ENCODE peak calls at places on chromosomes 13 and 19, in seven cellular contexts. C is WTC11, P is stomach, D is glutamatergic neuron, Y is HL-60, B is heart right ventricle, I is ovary. H is an unnamed sample.
A peak's percentile ranks its signal among the peaks of the same experiment; 100 is the strongest.

GRCh38 chr13:108269601-108270328 is at the start of gene TNFSF13B:
- DNase-seq in Y (peak; percentile 90), D (peak; percentile 59), B (peak; percentile 11), P (peak; percentile 43), C (peak; percentile 62), I (peak; percentile 41), H (no peak)

GRCh38 chr13:29513981-29514719 is 81.3 kb downstream of the SLC7A1 start:
- DNase-seq in D (no peak), C (no peak), I (no peak), P (no peak), Y (no peak), B (no peak), H (no peak)

GRCh38 chr13:99432637-99433542 is 68.4 kb upstream of the TM9SF2 start:
- DNase-seq in I (no peak), P (peak; percentile 52), B (peak; percentile 53), D (no peak), Y (peak; percentile 82), C (peak; percentile 44), H (no peak)

GRCh38 chr13:97231118-97231831 is 9.1 kb downstream of the MBNL2 start:
- DNase-seq in D (no peak), I (no peak), C (no peak), B (no peak), P (no peak), Y (no peak), H (no peak)

GRCh38 chr13:97810152-97810551 is 143.3 kb upstream of the IPO5 start:
- DNase-seq in B (no peak), D (no peak), C (no peak), I (no peak), P (no peak), Y (no peak), H (no peak)

GRCh38 chr19:18897108-18898029 is 1.4 kb upstream of the CERS1 start:
- DNase-seq in B (no peak), Y (no peak), I (no peak), D (no peak), C (no peak), P (no peak), H (no peak)

GRCh38 chr19:3849092-3849491 is 19.7 kb downstream of the ZFR2 start:
- DNase-seq in P (peak; percentile 31), C (peak; percentile 33), D (peak; percentile 66), B (peak; percentile 10), Y (peak; percentile 55), I (no peak), H (no peak)

GRCh38 chr19:17830567-17831418 is 9.5 kb upstream of the INSL3 start:
- DNase-seq in D (peak; percentile 93), P (peak; percentile 90), Y (no peak), C (peak; percentile 98), I (peak; percentile 98), B (peak; percentile 39), H (peak; percentile 75)

GRCh38 chr13:51292000-51292550 is 47.4 kb upstream of the SERPINE3 start:
- DNase-seq in B (no peak), D (no peak), Y (no peak), C (no peak), I (no peak), P (no peak), H (no peak)

GRCh38 chr19:48715681-48716171 is 3.8 kb downstream of the MAMSTR start:
- DNase-seq in I (peak; percentile 68), B (no peak), P (no peak), D (no peak), Y (no peak), C (no peak), H (no peak)

GRCh38 chr13:48975926-48976676 is 389 bp downstream of the FNDC3A start:
- DNase-seq in Y (peak; percentile 88), C (peak; percentile 80), B (peak; percentile 81), I (peak; percentile 86), D (peak; percentile 83), P (peak; percentile 88), H (peak; percentile 33)

GRCh38 chr13:74305876-74306275 is 171.7 kb upstream of the KLF12 start:
- DNase-seq in D (no peak), Y (no peak), I (no peak), C (no peak), B (no peak), P (no peak), H (no peak)

GRCh38 chr19:18895828-18896341 is at the start of gene CERS1:
- DNase-seq in B (no peak), P (no peak), C (peak; percentile 48), Y (no peak), D (peak; percentile 59), I (no peak), H (peak; percentile 88)

DNA sequence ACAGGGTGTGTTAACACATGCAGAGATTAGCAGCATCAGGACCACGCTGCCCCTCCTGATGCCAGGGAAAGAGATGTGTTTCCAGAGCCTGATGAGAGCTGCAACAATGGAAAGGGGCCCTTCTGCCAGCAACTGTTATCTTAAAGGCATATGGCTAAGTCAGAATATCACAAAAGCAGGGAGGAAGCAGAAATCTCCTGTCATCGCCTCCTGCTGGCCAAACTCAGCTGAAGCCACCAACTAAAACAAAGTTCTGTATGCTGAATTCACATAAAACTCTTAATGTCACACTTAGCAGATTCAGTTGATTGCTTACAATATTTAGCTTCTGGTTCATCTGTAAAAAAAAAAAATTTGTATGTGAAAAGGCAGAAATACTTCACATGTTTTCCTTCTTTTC is 178.2 kb downstream of the GPC5 start:
- DNase-seq in P (no peak), Y (peak; percentile 10), D (peak; percentile 42), I (no peak), B (no peak), C (peak; percentile 50), H (no peak)
- TF ChIP-seq CTCF in P (no peak), Y (peak; percentile 24), D (peak; percentile 65), I (no peak), B (no peak), C (peak; percentile 42), H (peak; percentile 3)

GRCh38 chr19:35796645-35797542 is 15.8 kb downstream of the PRODH2 start:
- DNase-seq in P (no peak), C (no peak), B (no peak), I (no peak), Y (no peak), D (no peak), H (no peak)

GRCh38 chr19:35793381-35794165 is 18.2 kb downstream of the ARHGAP33 start:
- DNase-seq in Y (no peak), D (no peak), C (no peak), P (peak; percentile 50), I (no peak), B (no peak), H (no peak)

GRCh38 chr19:35792888-35793287 is 17.5 kb downstream of the ARHGAP33 start:
- DNase-seq in C (no peak), Y (no peak), D (no peak), B (no peak), I (no peak), P (no peak), H (no peak)

GRCh38 chr19:35801828-35802227 is 10.8 kb downstream of the PRODH2 start:
- DNase-seq in P (no peak), C (no peak), Y (no peak), D (no peak), I (no peak), B (no peak), H (no peak)

GRCh38 chr19:35797663-35798062 is 15.0 kb downstream of the PRODH2 start:
- DNase-seq in D (no peak), I (no peak), C (peak; percentile 69), B (no peak), P (no peak), Y (no peak), H (no peak)
- TF ChIP-seq CTCF in D (no peak), I (no peak), C (no peak), B (no peak), P (no peak), Y (no peak), H (no peak)

GRCh38 chr19:24074720-24075119 is 12.3 kb upstream of the ZNF254 start:
- DNase-seq in C (no peak), P (no peak), I (no peak), D (no peak), B (no peak), Y (peak; percentile 41), H (no peak)
- TF ChIP-seq CTCF in C (no peak), P (no peak), I (no peak), D (no peak), B (no peak), Y (no peak), H (no peak)

GRCh38 chr19:58326914-58327726 is at the start of gene ZSCAN22:
- DNase-seq in P (peak; percentile 97), B (peak; percentile 98), Y (peak; percentile 96), C (peak; percentile 97), I (peak; percentile 97), D (peak; percentile 98), H (peak; percentile 70)

GRCh38 chr19:58330458-58330857 is 3.7 kb downstream of the ZSCAN22 start:
- DNase-seq in Y (no peak), P (peak; percentile 31), C (no peak), B (no peak), D (no peak), I (no peak), H (no peak)

GRCh38 chr19:58326501-58326913 is 287 bp upstream of the ZSCAN22 start:
- DNase-seq in B (no peak), P (no peak), C (no peak), I (no peak), Y (no peak), D (no peak), H (no peak)

GRCh38 chr19:58325623-58326022 is 1.2 kb upstream of the ZSCAN22 start:
- DNase-seq in P (no peak), B (no peak), D (no peak), Y (no peak), C (no peak), I (no peak), H (no peak)

GRCh38 chr19:58328999-58329398 is 2.2 kb downstream of the ZSCAN22 start:
- DNase-seq in Y (peak; percentile 39), I (no peak), C (peak; percentile 77), D (peak; percentile 73), P (no peak), B (no peak), H (no peak)
- TF ChIP-seq CTCF in Y (peak; percentile 10), I (no peak), C (no peak), D (peak; percentile 30), P (no peak), B (no peak), H (no peak)

H was measured in D721Med.